ENCODE peak calls at places on chromosome 21, in six cellular contexts. O is dorsolateral prefrontal cortex; H is sigmoid colon; U is CD4-positive, alpha-beta memory T cell; W is HepG2; B is pancreas. T is an unnamed sample.
A peak's percentile ranks its signal among the peaks of the same experiment; 100 is the strongest.

GRCh38 chr21:31335957-31336738 is 7.9 kb downstream of the TIAM1 start:
- DNase-seq in O (peak; percentile 55), H (peak; percentile 70), U (no peak), W (no peak), B (no peak), T (no peak)

GRCh38 chr21:27213328-27213727 is 246.4 kb upstream of the ADAMTS5 start:
- DNase-seq in H (no peak), U (no peak), O (no peak), B (no peak), W (no peak), T (no peak)

GRCh38 chr21:34029724-34030528 is 43.5 kb upstream of the MRPS6 start:
- DNase-seq in B (peak; percentile 9), H (no peak), O (peak; percentile 24), U (peak; percentile 50), W (peak; percentile 23), T (no peak)

GRCh38 chr21:28767523-28767922 is 225.2 kb downstream of the LTN1 start:
- DNase-seq in U (no peak), H (no peak), B (no peak), O (no peak), W (no peak), T (no peak)

GRCh38 chr21:18716578-18717138 is 313.1 kb upstream of the TMPRSS15 start:
- DNase-seq in W (no peak), O (no peak), U (no peak), H (no peak), B (no peak), T (no peak)

GRCh38 chr21:43191971-43192370 is 23.2 kb downstream of the CRYAA start:
- DNase-seq in W (no peak), O (no peak), U (no peak), B (no peak), H (peak; percentile 26), T (no peak)

GRCh38 chr21:29018540-29018939 is 609 bp downstream of the RWDD2B start:
- DNase-seq in B (no peak), U (no peak), O (no peak), W (no peak), H (no peak), T (no peak)

GRCh38 chr21:31406510-31406909 is 62.4 kb upstream of the TIAM1 start:
- DNase-seq in W (no peak), B (no peak), O (no peak), U (no peak), H (no peak), T (no peak)

GRCh38 chr21:36976882-36977651 is 10.6 kb upstream of the HLCS start:
- DNase-seq in O (no peak), H (no peak), W (peak; percentile 87), U (peak; percentile 56), B (peak; percentile 25), T (no peak)

GRCh38 chr21:46092026-46092764 is 5.7 kb upstream of the COL6A2 start:
- DNase-seq in B (no peak), H (peak; percentile 97), O (no peak), W (no peak), U (no peak), T (no peak)

GRCh38 chr21:46092811-46093667 is 4.9 kb upstream of the COL6A2 start:
- DNase-seq in O (no peak), H (peak; percentile 90), U (no peak), W (no peak), B (no peak), T (no peak)

GRCh38 chr21:46093668-46094400 is 4.1 kb upstream of the COL6A2 start:
- DNase-seq in H (peak; percentile 67), U (no peak), O (no peak), B (no peak), W (no peak), T (no peak)

GRCh38 chr21:46091118-46091517 is 6.8 kb upstream of the COL6A2 start:
- DNase-seq in U (no peak), W (no peak), H (peak; percentile 61), O (no peak), B (no peak), T (no peak)

DNA sequence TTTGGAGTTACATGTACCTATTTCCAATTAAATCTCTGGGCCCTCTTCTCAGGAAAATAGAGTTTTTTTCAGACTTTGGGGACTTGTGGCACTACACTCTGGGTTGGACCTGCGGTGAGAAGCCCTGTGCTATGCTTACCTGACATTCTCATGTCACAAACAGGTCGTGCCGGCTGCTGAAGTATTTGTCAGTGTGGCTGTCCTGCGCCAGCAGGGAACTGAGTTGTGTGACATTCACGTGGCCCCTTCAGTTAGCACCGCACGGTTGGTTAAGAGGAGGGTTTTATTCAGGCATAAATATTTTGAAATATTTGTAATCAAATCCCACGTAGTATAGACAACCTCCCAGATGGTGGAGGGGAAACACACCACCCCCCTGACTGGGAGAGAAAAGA is 6.3 kb upstream of the COL6A2 start:
- DNase-seq in H (peak; percentile 63), W (no peak), O (no peak), U (no peak), B (no peak), T (no peak)
- H3K27ac ChIP-seq in H (peak overlapping the region; percentile 100), W (no peak overlapping the region), O (no peak overlapping the region), U (no peak overlapping the region), B (no peak overlapping the region), T (no peak overlapping the region)

GRCh38 chr21:41759926-41760325 is 6.9 kb downstream of the RIPK4 start:
- DNase-seq in B (no peak), H (no peak), U (no peak), W (no peak), O (no peak), T (no peak)
- H3K27ac ChIP-seq in B (no peak overlapping the region), H (no peak overlapping the region), U (no peak overlapping the region), W (no peak overlapping the region), O (no peak overlapping the region), T (no peak overlapping the region)

DNA sequence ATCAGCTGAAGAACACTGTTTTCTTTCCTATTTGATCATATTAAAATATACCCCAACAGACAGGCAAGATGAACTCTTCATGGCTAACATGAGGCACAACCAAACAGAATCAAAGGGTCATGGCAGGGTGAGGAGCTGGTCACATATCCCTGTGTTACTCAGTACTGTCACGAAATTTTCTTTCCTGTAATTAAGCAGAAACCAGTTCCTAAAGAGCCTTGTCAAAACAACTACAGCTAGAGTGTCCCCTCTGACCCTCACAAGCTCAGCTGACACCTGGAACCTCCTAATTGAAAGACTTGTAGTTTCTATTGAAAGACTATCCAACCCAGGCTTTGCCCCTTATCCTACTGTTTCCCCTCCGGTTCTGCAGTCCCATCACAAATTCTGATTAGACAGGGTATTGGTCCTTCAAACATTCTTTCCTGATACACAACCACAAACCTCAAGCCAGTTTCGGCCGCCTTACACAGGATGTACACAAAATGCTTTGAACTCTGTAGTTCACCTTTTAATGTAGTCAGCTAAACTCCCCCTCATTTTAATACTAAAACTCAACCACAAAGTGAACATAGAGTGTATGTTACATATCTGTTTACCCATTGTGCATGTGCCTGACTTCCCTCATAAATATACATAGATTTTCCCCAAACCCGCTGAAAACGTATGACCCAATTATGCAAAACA is 651.9 kb downstream of the MRPL39 start:
- DNase-seq in O (no peak), B (no peak), U (no peak), H (no peak), W (no peak), T (no peak)
- H3K27ac ChIP-seq in O (no peak overlapping the region), B (no peak overlapping the region), U (no peak overlapping the region), H (no peak overlapping the region), W (no peak overlapping the region), T (no peak overlapping the region)

GRCh38 chr21:38489283-38489677 is 9.0 kb downstream of the ERG start:
- DNase-seq in U (no peak), H (no peak), W (no peak), O (no peak), B (no peak), T (no peak)

GRCh38 chr21:38489729-38490128 is 8.5 kb downstream of the ERG start:
- DNase-seq in O (no peak), B (no peak), U (no peak), H (no peak), W (no peak), T (no peak)

GRCh38 chr21:38490411-38491020 is 7.8 kb downstream of the ERG start:
- DNase-seq in O (no peak), U (no peak), B (no peak), H (no peak), W (no peak), T (no peak)

GRCh38 chr21:38487906-38488639 is 10.2 kb downstream of the ERG start:
- DNase-seq in B (no peak), U (no peak), W (no peak), O (no peak), H (no peak), T (no peak)

DNA sequence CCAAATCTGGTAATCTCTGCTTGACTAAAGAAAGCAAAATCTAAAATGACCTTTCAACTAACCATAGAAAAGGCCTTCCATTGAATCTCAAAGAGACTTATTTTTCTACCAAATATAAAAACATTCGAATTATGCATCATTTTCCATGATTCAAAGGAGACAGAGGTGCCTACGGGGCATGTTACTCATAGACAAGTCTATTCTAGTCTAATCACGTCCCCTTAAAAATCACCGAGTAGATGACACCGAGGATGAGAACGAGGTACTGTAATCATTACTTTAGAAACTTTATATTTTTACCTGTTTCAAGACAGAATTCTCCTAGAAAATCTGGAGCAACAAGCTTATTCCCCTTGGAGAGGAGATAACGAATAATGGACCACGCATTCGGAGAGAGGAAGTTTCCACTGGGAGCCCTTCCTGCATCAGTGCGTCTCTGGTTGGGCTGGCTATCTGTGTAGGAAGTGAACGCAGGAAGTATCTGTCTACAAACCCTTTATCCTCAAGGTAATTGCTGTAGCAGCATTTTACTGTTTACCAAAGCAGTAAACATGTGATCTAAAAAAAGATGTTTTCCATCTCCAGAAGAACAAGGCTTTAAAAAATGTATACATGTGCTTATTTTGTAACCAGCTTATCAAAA is 9.5 kb downstream of the ERG start:
- DNase-seq in H (no peak), U (no peak), O (no peak), B (no peak), W (no peak), T (no peak)
- H3K27ac ChIP-seq in H (no peak overlapping the region), U (no peak overlapping the region), O (no peak overlapping the region), B (no peak overlapping the region), W (no peak overlapping the region), T (no peak overlapping the region)